ENCODE peak calls at places on chromosome 2, in four cellular contexts. Q is lower lobe of right lung, U is neural progenitor cell, C is heart right ventricle. P is an unnamed sample. For H3K9me3, the result is how much of the 10 kb centered on the place peaks cover.

GRCh38 chr2:136389809-136390208 is 271.9 kb upstream of the CXCR4 start:
- DNase-seq in Q (no peak), U (no peak), C (no peak), P (no peak)

GRCh38 chr2:230891108-230891507 is 26.4 kb downstream of the ITM2C start:
- DNase-seq in Q (no peak), U (no peak), C (no peak), P (no peak)

GRCh38 chr2:76998713-76999112 is 523.5 kb downstream of the LRRTM4 start:
- DNase-seq in Q (no peak), U (no peak), C (no peak), P (no peak)

GRCh38 chr2:15693926-15694588 is 102.4 kb downstream of the DDX1 start:
- DNase-seq in Q (no peak), U (peak), C (no peak), P (no peak)

GRCh38 chr2:19769513-19769912 is 132.3 kb downstream of the TTC32 start:
- DNase-seq in Q (no peak), U (no peak), C (no peak), P (no peak)

GRCh38 chr2:31404827-31405226 is 9.7 kb downstream of the XDH start:
- DNase-seq in Q (no peak), U (no peak), C (no peak), P (peak)

GRCh38 chr2:28224648-28225471 is 167.8 kb upstream of the FOSL2 start:
- DNase-seq in Q (no peak), U (peak), C (no peak), P (no peak)

GRCh38 chr2:122179492-122180070 is 424.1 kb downstream of the TSN start:
- DNase-seq in Q (no peak), U (no peak), C (no peak), P (no peak)

GRCh38 chr2:220065581-220065980 is 438.2 kb downstream of the SLC4A3 start:
- DNase-seq in Q (no peak), U (no peak), C (no peak), P (no peak)

DNA sequence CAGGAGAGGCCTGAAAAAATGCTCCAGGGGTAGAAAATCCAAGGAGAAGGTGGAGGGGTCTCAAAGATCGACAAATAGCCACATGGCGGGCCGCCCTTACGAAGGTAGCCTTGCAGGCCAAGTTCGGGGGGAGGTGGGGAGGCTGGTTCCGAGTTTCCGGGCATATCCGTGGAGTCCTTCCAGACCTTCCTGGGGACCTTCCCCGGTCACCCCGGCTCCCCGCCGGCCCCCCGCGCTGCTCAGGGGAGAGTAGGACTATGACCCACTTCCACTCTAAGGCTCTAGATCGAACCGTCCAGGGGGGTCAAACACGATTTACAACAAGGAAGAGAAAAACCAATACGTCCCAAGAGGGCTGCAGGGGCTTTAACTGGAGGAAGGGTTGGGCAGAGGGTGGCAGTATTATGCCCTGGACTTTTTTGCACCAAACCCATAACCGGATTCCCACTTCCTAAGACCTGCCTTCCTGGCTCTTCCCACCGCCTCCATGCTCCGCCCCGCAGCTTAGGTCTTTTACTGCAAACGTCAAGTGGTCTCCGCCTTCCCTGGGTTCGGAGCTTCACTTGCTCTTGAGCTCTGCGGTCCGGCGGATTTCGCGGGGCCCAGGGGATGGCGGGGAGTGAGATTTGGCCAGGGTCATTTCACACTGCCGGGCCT is 789 bp upstream of the LYPD6 start:
- DNase-seq in Q (peak), U (peak), C (peak), P (peak)
- H3K27ac ChIP-seq in Q (no peak), U (no peak), C (no peak), P (peak)

DNA sequence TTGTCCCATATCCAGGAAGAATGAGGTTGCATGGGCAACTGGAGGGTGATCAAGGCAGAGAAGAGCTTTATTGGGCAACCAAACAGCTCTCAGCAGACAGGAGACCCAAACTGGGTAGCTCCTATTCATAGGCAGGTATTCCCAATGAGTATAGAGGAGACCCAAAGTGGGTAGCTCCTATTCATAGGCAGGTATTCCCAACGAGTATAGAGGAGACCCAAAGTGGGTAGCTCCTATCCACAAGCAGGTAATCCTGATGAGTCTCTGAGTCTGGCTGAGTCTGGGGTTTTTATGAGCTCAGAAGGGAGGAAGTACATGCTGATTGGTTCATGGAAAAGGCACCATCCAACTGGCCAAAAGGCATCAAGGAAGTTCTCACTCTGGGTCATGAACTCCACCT is 5.3 kb upstream of the GORASP2 start:
- DNase-seq in Q (no peak), U (no peak), C (no peak), P (no peak)
- H3K9me3 ChIP-seq in Q (under half), U (under half), C (under half), P (under half)

GRCh38 chr2:30321466-30321865 is 90.1 kb downstream of the LBH start:
- DNase-seq in Q (no peak), U (no peak), C (no peak), P (no peak)
- H3K27ac ChIP-seq in Q (no peak), U (no peak), C (no peak), P (no peak)

GRCh38 chr2:232966122-232966521 is 46.9 kb downstream of the NGEF start:
- DNase-seq in Q (no peak), U (no peak), C (no peak), P (no peak)
- H3K9me3 ChIP-seq in Q (under half), U (under half), C (under half), P (under half)

GRCh38 chr2:88575630-88576029 is 51.6 kb downstream of the EIF2AK3 start:
- DNase-seq in Q (no peak), U (no peak), C (no peak), P (no peak)
- H3K27ac ChIP-seq in Q (no peak), U (no peak), C (no peak), P (no peak)

GRCh38 chr2:68171146-68171545 is 13.5 kb downstream of the PNO1 start:
- DNase-seq in Q (no peak), U (no peak), C (no peak), P (no peak)

GRCh38 chr2:68172990-68173715 is 15.5 kb downstream of the PNO1 start:
- DNase-seq in Q (no peak), U (no peak), C (no peak), P (no peak)

GRCh38 chr2:68171684-68172083 is 14.0 kb downstream of the PNO1 start:
- DNase-seq in Q (no peak), U (no peak), C (no peak), P (no peak)

GRCh38 chr2:68167186-68167585 is 9.5 kb downstream of the PNO1 start:
- DNase-seq in Q (no peak), U (no peak), C (no peak), P (no peak)

DNA sequence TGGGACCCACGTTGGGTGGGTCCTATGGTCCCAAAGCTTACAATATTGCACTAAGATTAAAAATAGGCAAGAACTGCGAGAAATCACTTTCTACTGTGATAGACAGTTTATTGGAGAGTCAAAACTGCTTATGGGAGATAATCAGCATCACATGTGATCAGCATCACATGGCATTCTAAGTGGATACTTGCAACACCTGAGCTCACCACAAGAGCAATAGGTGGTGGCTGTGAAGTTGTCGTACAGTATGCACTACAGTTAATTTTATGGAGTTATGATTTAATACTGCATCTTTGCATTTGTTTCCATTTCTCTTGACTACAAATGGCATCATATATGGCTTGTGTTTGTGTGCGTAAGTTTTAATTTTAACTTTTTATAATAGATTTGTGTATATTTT is 11.6 kb downstream of the PNO1 start:
- DNase-seq in Q (no peak), U (no peak), C (no peak), P (no peak)
- H3K9me3 ChIP-seq in Q (under half), U (under half), C (under half), P (under half)

DNA sequence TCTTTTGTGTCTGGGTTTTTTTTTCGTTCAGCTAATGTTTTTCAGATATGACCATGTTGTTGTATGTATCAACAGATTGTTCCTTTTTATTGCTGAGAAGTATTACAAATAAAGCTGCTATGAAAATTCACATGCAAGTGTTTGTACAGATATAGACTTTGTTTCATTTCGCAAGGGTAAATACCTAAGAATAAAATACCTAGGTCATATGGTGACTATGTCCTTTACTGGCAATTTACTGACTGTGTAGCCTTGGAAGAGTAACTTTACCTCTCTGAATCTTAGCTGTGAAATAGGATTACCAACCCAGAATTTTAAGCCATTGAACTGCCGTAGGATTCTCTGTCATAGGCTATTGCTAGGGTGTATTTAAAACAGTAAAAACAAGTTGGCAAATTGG is 19.0 kb upstream of the DNAH6 start:
- DNase-seq in Q (no peak), U (no peak), C (no peak), P (no peak)
- H3K27ac ChIP-seq in Q (no peak), U (no peak), C (no peak), P (no peak)

GRCh38 chr2:69735696-69736095 is 6.2 kb upstream of the ANXA4 start:
- DNase-seq in Q (no peak), U (no peak), C (no peak), P (no peak)

GRCh38 chr2:69734040-69734611 is 7.8 kb upstream of the ANXA4 start:
- DNase-seq in Q (no peak), U (no peak), C (no peak), P (no peak)

GRCh38 chr2:69731575-69731974 is 10.4 kb upstream of the ANXA4 start:
- DNase-seq in Q (no peak), U (no peak), C (no peak), P (no peak)

GRCh38 chr2:69734858-69735574 is 6.9 kb upstream of the ANXA4 start:
- DNase-seq in Q (no peak), U (no peak), C (no peak), P (no peak)

GRCh38 chr2:69733338-69734039 is 8.4 kb upstream of the ANXA4 start:
- DNase-seq in Q (no peak), U (no peak), C (no peak), P (no peak)
- H3K9me3 ChIP-seq in Q (under half), U (under half), C (under half), P (under half)

GRCh38 chr2:3396920-3397559 is 17.5 kb downstream of the TRAPPC12 start:
- DNase-seq in Q (no peak), U (no peak), C (no peak), P (no peak)

GRCh38 chr2:3399829-3400228 is 20.3 kb downstream of the TRAPPC12 start:
- DNase-seq in Q (no peak), U (peak), C (peak), P (no peak)

GRCh38 chr2:3398837-3399236 is 19.3 kb downstream of the TRAPPC12 start:
- DNase-seq in Q (no peak), U (peak), C (no peak), P (no peak)

GRCh38 chr2:3403587-3404334 is 24.3 kb downstream of the TRAPPC12 start:
- DNase-seq in Q (no peak), U (no peak), C (no peak), P (no peak)

GRCh38 chr2:3399403-3399802 is 19.9 kb downstream of the TRAPPC12 start:
- DNase-seq in Q (no peak), U (no peak), C (no peak), P (no peak)
- H3K27ac ChIP-seq in Q (no peak), U (no peak), C (no peak), P (no peak)